ENCODE peak calls at places on chromosomes 12 and 14, in four cellular contexts. U is A549, Z is GM13976, I is uterus. A is an unnamed sample.

GRCh38 chr12:116480210-116480818 is 78.9 kb upstream of the MAP1LC3B2 start:
- DNase-seq in I (no peak), U (no peak), Z (no peak), A (no peak)

GRCh38 chr14:102279282-102279681 is 25.7 kb downstream of the MOK start:
- DNase-seq in I (no peak), Z (no peak), U (no peak), A (peak)

GRCh38 chr12:103558879-103559278 is 28.2 kb upstream of the STAB2 start:
- DNase-seq in I (no peak), U (no peak), Z (no peak), A (no peak)

GRCh38 chr14:55965851-55966250 is 152.4 kb upstream of the PELI2 start:
- DNase-seq in U (no peak), I (no peak), Z (no peak), A (no peak)

GRCh38 chr14:64363265-64363840 is 24.8 kb upstream of the MTHFD1 start:
- DNase-seq in Z (no peak), I (no peak), U (no peak), A (no peak)

GRCh38 chr14:87805315-87805723 is 187.7 kb downstream of the GALC start:
- DNase-seq in Z (peak), U (peak), I (no peak), A (no peak)

GRCh38 chr12:54932691-54933090 is 51.9 kb downstream of the TESPA1 start:
- DNase-seq in U (peak), I (no peak), Z (no peak), A (no peak)

GRCh38 chr12:20212036-20212435 is 156.3 kb upstream of the PDE3A start:
- DNase-seq in U (peak), Z (no peak), I (no peak), A (no peak)

GRCh38 chr12:58503731-58504520 is 416.4 kb downstream of the LRIG3 start:
- DNase-seq in U (peak), Z (no peak), I (no peak), A (no peak)

GRCh38 chr12:72872488-72872887 is 600.3 kb downstream of the TRHDE start:
- DNase-seq in Z (no peak), U (no peak), I (no peak), A (no peak)

GRCh38 chr14:85527006-85527405 is 2.9 kb upstream of the FLRT2 start:
- DNase-seq in U (peak), I (no peak), Z (no peak), A (no peak)

GRCh38 chr12:49344486-49345047 is 2.1 kb upstream of the DNAJC22 start:
- DNase-seq in U (no peak), Z (no peak), I (no peak), A (no peak)

GRCh38 chr12:96305665-96306064 is 94.6 kb downstream of the CDK17 start:
- DNase-seq in I (no peak), Z (no peak), U (no peak), A (no peak)

GRCh38 chr12:124352839-124353238 is 57.9 kb downstream of the RFLNA start:
- DNase-seq in Z (no peak), I (no peak), U (peak), A (peak)

GRCh38 chr14:103552811-103553210 is 9.6 kb downstream of the BAG5 start:
- DNase-seq in U (no peak), I (no peak), Z (no peak), A (no peak)

GRCh38 chr12:6263931-6264330 is 46.6 kb upstream of the PLEKHG6 start:
- DNase-seq in I (no peak), U (no peak), Z (no peak), A (no peak)

GRCh38 chr14:85482549-85482948 is 47.4 kb upstream of the FLRT2 start:
- DNase-seq in I (no peak), U (no peak), Z (no peak), A (no peak)

GRCh38 chr12:10331642-10332239 is 24.1 kb downstream of the KLRD1 start:
- DNase-seq in U (peak), I (no peak), Z (peak), A (no peak)

GRCh38 chr12:76274699-76275098 is 73.5 kb downstream of the BBS10 start:
- DNase-seq in U (no peak), I (no peak), Z (no peak), A (no peak)

GRCh38 chr12:107311682-107312081 is 218.3 kb upstream of the CRY1 start:
- DNase-seq in U (no peak), I (no peak), Z (no peak), A (no peak)

GRCh38 chr12:106149096-106149784 is 10.5 kb upstream of the NUAK1 start:
- DNase-seq in I (peak), Z (no peak), U (peak), A (no peak)

GRCh38 chr12:12685305-12685704 is 10.7 kb downstream of the GPR19 start:
- DNase-seq in I (no peak), U (no peak), Z (no peak), A (no peak)

GRCh38 chr12:108519558-108519957 is 4.5 kb downstream of the FICD start:
- DNase-seq in Z (no peak), U (peak), I (no peak), A (no peak)
- TF ChIP-seq CTCF in Z (no peak), U (peak), I (no peak), A (no peak)

DNA sequence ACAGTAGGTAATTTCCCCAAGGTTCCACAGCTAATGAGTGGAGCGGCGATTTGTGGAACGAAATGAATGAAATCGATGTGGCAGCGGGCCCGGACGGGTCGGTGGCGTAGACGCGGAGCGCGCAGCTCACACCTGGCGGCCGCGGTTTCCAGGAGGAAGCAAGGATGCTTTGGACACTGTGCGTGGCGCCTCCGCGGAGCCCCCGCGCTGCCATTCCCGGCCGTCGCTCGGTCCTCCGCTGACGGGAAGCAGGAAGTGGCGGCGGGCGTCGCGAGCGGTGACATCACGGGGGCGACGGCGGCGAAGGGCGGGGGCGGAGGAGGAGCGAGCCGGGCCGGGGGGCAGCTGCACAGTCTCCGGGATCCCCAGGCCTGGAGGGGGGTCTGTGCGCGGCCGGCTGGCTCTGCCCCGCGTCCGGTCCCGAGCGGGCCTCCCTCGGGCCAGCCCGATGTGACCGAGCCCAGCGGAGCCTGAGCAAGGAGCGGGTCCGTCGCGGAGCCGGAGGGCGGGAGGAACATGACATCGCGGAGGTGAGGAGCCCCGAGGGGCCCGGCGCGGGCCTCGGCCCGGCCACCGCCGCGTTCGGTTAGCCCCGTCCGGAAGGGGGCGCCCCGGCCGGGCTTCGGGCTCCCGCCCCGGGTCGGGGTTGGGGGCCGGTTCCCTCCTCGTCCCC is at the start of gene PTPN11:
- DNase-seq in I (peak), Z (peak), U (peak), A (peak)
- TF ChIP-seq CTCF in I (peak), Z (peak), U (peak), A (no peak)

GRCh38 chr12:66149702-66150398 is 19.3 kb upstream of the LLPH start:
- DNase-seq in Z (no peak), I (no peak), U (no peak), A (no peak)
- TF ChIP-seq CTCF in Z (no peak), I (no peak), U (no peak), A (no peak)

GRCh38 chr12:40325349-40325960 is 100.7 kb downstream of the LRRK2 start:
- DNase-seq in U (peak), Z (peak), I (no peak), A (no peak)
- TF ChIP-seq CTCF in U (peak), Z (peak), I (no peak), A (no peak)

GRCh38 chr14:21987937-21988336 is 314.3 kb upstream of the OR4E1 start:
- DNase-seq in U (peak), I (no peak), Z (no peak), A (no peak)
- TF ChIP-seq CTCF in U (peak), I (no peak), Z (no peak), A (no peak)

GRCh38 chr14:21997300-21997699 is 323.7 kb upstream of the OR4E1 start:
- DNase-seq in I (no peak), Z (no peak), U (peak), A (no peak)
- TF ChIP-seq CTCF in I (no peak), Z (no peak), U (no peak), A (no peak)

GRCh38 chr14:94129758-94130414 is 482 bp upstream of the IFI27L2 start:
- DNase-seq in U (peak), I (peak), Z (peak), A (peak)

GRCh38 chr14:94127330-94127729 is 2.1 kb downstream of the IFI27L2 start:
- DNase-seq in U (no peak), I (no peak), Z (no peak), A (no peak)

GRCh38 chr14:94126800-94127199 is 2.6 kb downstream of the IFI27L2 start:
- DNase-seq in I (no peak), Z (no peak), U (no peak), A (peak)

GRCh38 chr14:94128216-94128839 is 1.1 kb downstream of the IFI27L2 start:
- DNase-seq in I (no peak), U (no peak), Z (no peak), A (peak)

GRCh38 chr14:94129111-94129757 is at the start of gene IFI27L2:
- DNase-seq in I (peak), U (peak), Z (peak), A (peak)
- TF ChIP-seq CTCF in I (peak), U (no peak), Z (peak), A (no peak)

GRCh38 chr14:105168979-105169507 is 467 bp upstream of the JAG2 start:
- DNase-seq in I (no peak), Z (peak), U (peak), A (no peak)
- TF ChIP-seq CTCF in I (peak), Z (peak), U (peak), A (no peak)

DNA sequence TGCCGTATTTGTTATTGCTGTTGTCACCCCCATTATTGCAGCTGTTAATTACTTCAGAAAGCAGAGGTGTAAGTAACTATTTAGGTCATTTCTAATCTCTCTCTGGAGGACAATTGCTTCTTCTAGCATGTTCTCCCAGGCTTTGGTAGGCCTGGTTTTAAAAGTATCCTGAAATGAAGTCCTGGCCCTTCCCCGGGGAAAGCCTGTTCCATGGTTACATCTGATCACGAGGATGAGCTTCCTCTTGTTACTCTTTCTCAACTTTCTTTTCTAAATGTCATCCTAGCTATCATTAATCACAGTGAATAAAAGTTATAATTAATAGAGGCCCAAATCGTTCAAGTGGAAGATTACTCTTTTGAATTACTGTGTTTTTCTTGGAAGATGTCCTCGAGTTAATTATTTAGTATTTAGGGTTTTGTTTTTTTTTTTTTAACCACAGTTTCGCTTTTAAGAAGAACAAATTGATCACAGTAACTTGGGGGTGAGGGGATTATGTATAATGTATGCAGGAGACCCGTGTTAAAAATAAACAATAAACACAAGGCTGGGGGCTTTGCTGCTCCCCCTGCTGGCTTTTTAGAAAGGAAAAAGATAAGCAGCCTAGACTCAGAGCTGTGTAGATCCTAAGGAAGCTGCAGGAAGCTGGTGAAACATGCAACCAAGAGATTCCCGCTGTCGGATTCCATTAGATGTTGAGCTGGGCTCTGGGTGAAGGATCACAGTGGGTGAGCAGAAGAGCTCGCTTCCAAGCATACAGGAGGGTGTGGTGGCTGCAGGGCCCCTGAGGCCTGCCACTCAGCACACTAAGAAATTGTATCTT is 420.1 kb downstream of the FUT8 start:
- DNase-seq in U (no peak), Z (no peak), I (no peak), A (peak)
- TF ChIP-seq CTCF in U (peak), Z (no peak), I (no peak), A (no peak)

DNA sequence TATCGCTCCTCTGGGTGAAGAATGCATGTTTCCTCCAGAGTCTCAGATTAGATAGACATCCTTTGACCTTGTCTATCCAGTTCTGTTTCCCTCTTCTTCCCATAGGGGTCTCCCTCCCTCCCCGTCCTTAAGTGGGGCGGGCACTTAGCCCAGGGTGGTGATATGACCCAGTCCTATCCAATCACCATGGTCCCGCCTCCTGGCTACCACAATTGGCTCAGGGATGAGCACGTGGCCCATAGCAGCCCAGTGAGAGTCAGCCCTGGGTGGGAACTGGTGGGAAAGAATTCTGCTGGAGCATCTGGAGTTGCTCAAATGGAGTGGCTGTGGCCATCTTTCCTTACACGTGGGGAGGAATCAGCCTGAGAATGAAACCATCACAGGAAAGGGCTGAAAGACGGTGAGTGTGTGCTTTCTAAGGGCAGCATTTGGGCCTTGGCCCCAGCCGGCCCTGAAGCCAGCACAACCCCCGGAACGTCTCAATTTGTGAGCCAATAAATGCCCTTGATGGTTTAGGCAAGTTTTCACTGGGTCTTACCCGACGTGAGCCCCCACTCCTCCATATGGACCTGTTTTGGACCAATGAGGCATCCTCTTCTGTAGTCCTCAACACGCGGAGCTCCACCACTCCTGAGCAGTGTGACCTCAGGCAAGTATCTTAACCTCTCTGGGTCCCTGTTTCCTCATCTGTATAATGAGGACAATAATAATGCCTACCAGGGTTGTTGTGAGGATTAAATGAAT is 14.3 kb upstream of the MLXIP start:
- DNase-seq in U (peak), I (peak), Z (peak), A (peak)
- TF ChIP-seq CTCF in U (peak), I (peak), Z (no peak), A (no peak)

A was measured in lower leg skin.